ENCODE peak calls at places on chromosomes 2 and 18, in five cellular contexts. Q is central memory CD8-positive, alpha-beta T cell; R is amniotic stem cell; Z is NCI-H748 treated with DMSO at 0.1 percent for 48 hours; V is activated CD4-positive, alpha-beta T cell treated with anti-CD3 and anti-CD28 coated beads for 36 hours. C is an unnamed sample.

GRCh38 chr2:120517790-120518469 is 172.0 kb downstream of the INHBB start:
- DNase-seq in Q (no peak), R (no peak), Z (peak), V (no peak), C (no peak)

GRCh38 chr2:19899853-19900525 is 1.8 kb downstream of the TTC32 start:
- DNase-seq in Q (no peak), R (no peak), Z (peak), V (no peak), C (no peak)

GRCh38 chr2:168635065-168635577 is 167.3 kb upstream of the NOSTRIN start:
- DNase-seq in Q (no peak), R (no peak), Z (no peak), V (no peak), C (peak)

GRCh38 chr2:158191569-158191968 is 89.9 kb downstream of the UPP2 start:
- DNase-seq in Q (no peak), R (no peak), Z (peak), V (no peak), C (no peak)

GRCh38 chr18:51330739-51331138 is 133.3 kb upstream of the MEX3C start:
- DNase-seq in Q (no peak), R (no peak), Z (peak), V (no peak), C (no peak)

GRCh38 chr2:174344716-174345472 is 10.1 kb downstream of the SP9 start:
- DNase-seq in Q (no peak), R (no peak), Z (peak), V (no peak), C (no peak)

GRCh38 chr2:148754864-148755263 is 110.3 kb downstream of the EPC2 start:
- DNase-seq in Q (no peak), R (no peak), Z (no peak), V (no peak), C (no peak)

GRCh38 chr2:429575-430254 is 141.8 kb upstream of the ALKAL2 start:
- DNase-seq in Q (no peak), R (no peak), Z (no peak), V (peak), C (no peak)

GRCh38 chr18:59517446-59518171 is 158.5 kb upstream of the LMAN1 start:
- DNase-seq in Q (no peak), R (no peak), Z (no peak), V (no peak), C (no peak)

GRCh38 chr2:64814007-64814406 is 160.3 kb upstream of the SERTAD2 start:
- DNase-seq in Q (no peak), R (no peak), Z (no peak), V (no peak), C (no peak)

GRCh38 chr2:151691621-151692020 is 42.7 kb downstream of the NEB start:
- DNase-seq in Q (no peak), R (no peak), Z (no peak), V (no peak), C (no peak)

GRCh38 chr2:208379192-208379591 is 27.4 kb upstream of the PTH2R start:
- DNase-seq in Q (no peak), R (no peak), Z (no peak), V (no peak), C (no peak)

GRCh38 chr2:184162426-184162825 is 435.9 kb upstream of the ZNF804A start:
- DNase-seq in Q (no peak), R (no peak), Z (no peak), V (no peak), C (no peak)

GRCh38 chr2:186532891-186533290 is 46.8 kb downstream of the ZC3H15 start:
- DNase-seq in Q (no peak), R (no peak), Z (no peak), V (no peak), C (no peak)

GRCh38 chr2:230575640-230576324 is 136.9 kb upstream of the CAB39 start:
- DNase-seq in Q (peak), R (no peak), Z (no peak), V (peak), C (no peak)

GRCh38 chr2:217731805-217732204 is 271.0 kb downstream of the TNS1 start:
- DNase-seq in Q (no peak), R (no peak), Z (no peak), V (no peak), C (no peak)

GRCh38 chr18:69956037-69956436 is 8.4 kb upstream of the CD226 start:
- DNase-seq in Q (no peak), R (no peak), Z (no peak), V (peak), C (no peak)

GRCh38 chr2:29295843-29296242 is 180.6 kb downstream of the CLIP4 start:
- DNase-seq in Q (no peak), R (peak), Z (no peak), V (peak), C (no peak)

GRCh38 chr18:79434611-79435010 is 38.9 kb downstream of the NFATC1 start:
- DNase-seq in Q (no peak), R (no peak), Z (peak), V (no peak), C (no peak)